ENCODE peak calls at places on chromosome 9, in five cellular contexts. R is A549, D is H9, P is spleen, W is astrocyte of the spinal cord. X is an unnamed sample.

GRCh38 chr9:87518702-87519335 is 21.2 kb downstream of the DAPK1 start:
- DNase-seq in R (no peak), W (no peak), P (no peak), D (no peak), X (no peak)

GRCh38 chr9:25964239-25964638 is 286.0 kb upstream of the TUSC1 start:
- DNase-seq in W (peak; percentile 68), R (peak; percentile 82), D (peak; percentile 65), P (no peak), X (peak; percentile 80)

GRCh38 chr9:97714435-97714834 is 17.3 kb upstream of the XPA start:
- DNase-seq in P (no peak), D (no peak), W (peak; percentile 33), R (peak; percentile 82), X (no peak)

GRCh38 chr9:14433841-14434511 is 120.0 kb upstream of the NFIB start:
- DNase-seq in W (peak; percentile 73), R (peak; percentile 76), P (no peak), D (no peak), X (no peak)

GRCh38 chr9:18390393-18390792 is 83.6 kb upstream of the ADAMTSL1 start:
- DNase-seq in W (peak; percentile 33), R (no peak), D (no peak), P (no peak), X (no peak)

GRCh38 chr9:88747768-88748167 is 212.8 kb downstream of the NXNL2 start:
- DNase-seq in D (peak; percentile 62), P (peak; percentile 8), R (peak; percentile 51), W (peak; percentile 86), X (peak; percentile 76)

GRCh38 chr9:22452415-22453010 is 5.9 kb downstream of the DMRTA1 start:
- DNase-seq in P (peak; percentile 51), R (peak; percentile 38), W (peak; percentile 56), D (no peak), X (peak; percentile 72)

GRCh38 chr9:95715911-95716435 is 159.5 kb upstream of the ERCC6L2 start:
- DNase-seq in W (no peak), D (no peak), R (no peak), P (no peak), X (no peak)

GRCh38 chr9:110543631-110544051 is 35.9 kb downstream of the SVEP1 start:
- DNase-seq in W (peak; percentile 15), D (peak; percentile 36), R (no peak), P (no peak), X (peak; percentile 65)

GRCh38 chr9:121557581-121558422 is 58.2 kb upstream of the GGTA1 start:
- DNase-seq in W (peak; percentile 95), R (peak; percentile 26), P (peak; percentile 85), D (peak; percentile 72), X (peak; percentile 88)

GRCh38 chr9:5832093-5832542 is 799 bp downstream of the ERMP1 start:
- DNase-seq in D (no peak), R (no peak), W (no peak), P (no peak), X (no peak)

DNA sequence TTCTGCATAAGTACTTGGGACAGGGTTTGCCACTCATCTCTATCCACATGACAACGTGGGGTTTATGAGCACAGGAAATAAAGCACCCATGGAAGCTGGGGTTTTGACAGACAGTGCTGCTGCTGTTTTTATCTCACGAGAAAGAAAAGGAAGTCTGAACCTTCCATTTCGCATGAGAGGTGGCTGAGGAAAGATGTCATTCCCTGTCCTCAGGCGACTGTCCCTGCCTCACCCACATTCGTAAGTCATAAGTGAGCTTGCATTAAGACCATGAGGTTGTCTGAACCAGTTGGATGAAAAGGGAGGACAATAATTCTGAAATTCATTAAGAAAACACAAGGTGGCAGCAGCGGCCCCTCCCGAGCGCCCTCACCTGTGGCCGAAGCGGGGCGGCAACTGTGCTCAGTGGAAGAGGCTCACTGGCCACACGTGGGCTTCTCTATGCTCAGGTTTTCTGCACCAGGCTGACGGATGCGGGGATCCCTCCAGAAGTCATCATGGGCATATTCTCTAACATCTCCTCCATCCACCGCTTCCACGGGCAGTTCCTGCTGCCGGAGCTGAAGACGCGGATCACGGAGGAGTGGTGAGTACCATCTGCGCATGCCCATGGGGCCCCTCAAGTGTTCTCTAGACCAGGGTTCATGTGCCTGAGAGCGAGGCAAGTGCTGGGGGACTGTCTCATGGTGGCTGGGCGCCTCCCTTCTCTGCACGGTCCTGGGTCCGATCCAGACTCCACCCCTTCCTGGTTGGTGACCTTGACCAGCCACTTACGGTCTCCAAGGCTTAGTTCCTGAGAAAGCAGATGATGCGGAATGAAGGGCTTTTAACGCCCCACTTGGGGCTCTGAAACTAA is 54.7 kb upstream of the SUSD3 start:
- DNase-seq in R (peak; percentile 72), D (peak; percentile 81), W (peak; percentile 23), P (peak; percentile 89), X (peak; percentile 89)
- TF ChIP-seq CTCF in R (peak; percentile 90), D (peak; percentile 78), W (peak; percentile 62), P (peak; percentile 28), X (peak; percentile 83)

GRCh38 chr9:27536168-27536567 is 6.6 kb upstream of the MOB3B start:
- DNase-seq in P (no peak), D (no peak), W (no peak), R (no peak), X (no peak)

GRCh38 chr9:27534658-27535209 is 5.1 kb upstream of the MOB3B start:
- DNase-seq in D (no peak), R (no peak), W (no peak), P (no peak), X (no peak)

GRCh38 chr9:27534131-27534530 is 4.5 kb upstream of the MOB3B start:
- DNase-seq in R (no peak), D (no peak), P (no peak), W (no peak), X (no peak)

GRCh38 chr9:27537027-27537435 is 7.4 kb upstream of the MOB3B start:
- DNase-seq in R (no peak), W (no peak), D (no peak), P (no peak), X (no peak)

GRCh38 chr9:27535701-27536118 is 6.1 kb upstream of the MOB3B start:
- DNase-seq in R (peak; percentile 49), D (peak; percentile 82), P (no peak), W (no peak), X (peak; percentile 87)
- TF ChIP-seq CTCF in R (no peak), D (peak; percentile 72), P (no peak), W (no peak), X (peak; percentile 79)

GRCh38 chr9:38030658-38031057 is 38.4 kb downstream of the SHB start:
- DNase-seq in D (no peak), W (no peak), R (no peak), P (no peak), X (no peak)
- TF ChIP-seq CTCF in D (peak; percentile 42), W (no peak), R (no peak), P (no peak), X (peak; percentile 62)

GRCh38 chr9:131577005-131578000 is 32.0 kb downstream of the PRRT1B start:
- DNase-seq in P (no peak), W (no peak), D (no peak), R (no peak), X (peak; percentile 46)
- TF ChIP-seq CTCF in P (no peak), W (no peak), D (no peak), R (no peak), X (peak; percentile 22)

X was measured in endodermal cell.